ENCODE peak calls at places on chromosomes 5 and 9, in six cellular contexts. I is SK-N-SH, S is activated gamma-delta T cell treated with Interleukin-2 at 50 U/mL for 16 hours, H is HEK293T, T is nucleus accumbens, J is OCI-LY7. L is an unnamed sample.

GRCh38 chr9:38137342-38137741 is 68.3 kb upstream of the SHB start:
- DNase-seq in J (no peak), S (no peak), T (no peak), H (no peak), I (no peak), L (no peak)

GRCh38 chr9:34328500-34328982 is 527 bp downstream of the KIF24 start:
- DNase-seq in T (no peak), H (peak), S (no peak), J (no peak), I (no peak), L (peak)

GRCh38 chr5:93191016-93191415 is 390.0 kb downstream of the NR2F1-AS1 start:
- DNase-seq in J (no peak), T (no peak), S (no peak), I (no peak), H (no peak), L (peak)

GRCh38 chr9:75139201-75139600 is 50.9 kb downstream of the OSTF1 start:
- DNase-seq in T (no peak), J (no peak), S (no peak), I (no peak), H (no peak), L (no peak)

GRCh38 chr5:17190799-17191391 is 26.5 kb upstream of the BASP1 start:
- DNase-seq in H (no peak), S (no peak), J (no peak), T (no peak), I (no peak), L (no peak)

GRCh38 chr9:13587581-13587980 is 308.1 kb upstream of the MPDZ start:
- DNase-seq in H (no peak), J (no peak), I (no peak), S (no peak), T (peak), L (no peak)

GRCh38 chr5:82659114-82659513 is 381.0 kb upstream of the RPS23 start:
- DNase-seq in S (no peak), H (no peak), T (no peak), J (no peak), I (no peak), L (no peak)

GRCh38 chr9:28887188-28887884 is 1314.1 kb upstream of the C9orf72 start:
- DNase-seq in J (no peak), T (no peak), H (no peak), S (no peak), I (no peak), L (no peak)

GRCh38 chr5:177508837-177509236 is 789 bp downstream of the DOK3 start:
- DNase-seq in I (no peak), S (no peak), T (no peak), H (no peak), J (peak), L (no peak)

GRCh38 chr5:23994581-23995370 is 487.4 kb downstream of the PRDM9 start:
- DNase-seq in H (peak), T (no peak), S (no peak), J (no peak), I (no peak), L (no peak)

GRCh38 chr9:125203259-125203658 is 2.9 kb downstream of the RABEPK start:
- DNase-seq in H (no peak), S (no peak), I (no peak), J (no peak), T (no peak), L (no peak)

GRCh38 chr5:159781626-159782157 is 134.6 kb upstream of the ADRA1B start:
- DNase-seq in J (no peak), T (no peak), H (no peak), I (no peak), S (no peak), L (no peak)

GRCh38 chr5:16681761-16682335 is 65.1 kb upstream of the RETREG1 start:
- DNase-seq in H (no peak), T (no peak), I (no peak), S (no peak), J (no peak), L (no peak)

GRCh38 chr5:602466-603035 is 9.6 kb upstream of the CEP72 start:
- DNase-seq in T (no peak), H (no peak), J (no peak), S (no peak), I (no peak), L (no peak)

L was measured in cerebellar cortex.